ENCODE peak calls at places on chromosomes 3 and 15, in eight cellular contexts. D is effector memory CD4-positive, alpha-beta T cell; Q is CD4-positive, alpha-beta memory T cell; Z is substantia nigra; V is A549; M is left ventricle myocardium inferior; R is ovary; L is spleen. H is an unnamed sample.

GRCh38 chr15:57031605-57032004 is 113.2 kb downstream of the TCF12 start:
- DNase-seq in R (peak; percentile 37), Q (no peak), M (no peak), Z (no peak), D (no peak), L (no peak), V (no peak), H (no peak)

GRCh38 chr3:184874709-184875644 is 63.0 kb downstream of the VPS8 start:
- DNase-seq in V (peak; percentile 5), M (no peak), R (no peak), D (no peak), Z (no peak), L (no peak), Q (no peak), H (no peak)

GRCh38 chr3:25904248-25904647 is 114.4 kb downstream of the OXSM start:
- DNase-seq in R (no peak), V (no peak), Z (no peak), Q (no peak), L (no peak), M (no peak), D (no peak), H (no peak)

GRCh38 chr3:131224886-131225550 is 156.6 kb upstream of the NUDT16 start:
- DNase-seq in L (no peak), M (no peak), Q (no peak), R (no peak), V (no peak), Z (no peak), D (no peak), H (no peak)

GRCh38 chr15:31145271-31145911 is 43.9 kb upstream of the TRPM1 start:
- DNase-seq in Q (no peak), R (no peak), M (no peak), L (no peak), V (no peak), D (no peak), Z (no peak), H (no peak)

GRCh38 chr3:184227481-184227935 is 1.9 kb upstream of the VWA5B2 start:
- DNase-seq in L (no peak), Z (no peak), V (peak; percentile 71), M (no peak), Q (peak; percentile 52), R (no peak), D (peak; percentile 25), H (no peak)

GRCh38 chr3:7289113-7289512 is 428.2 kb downstream of the GRM7 start:
- DNase-seq in V (no peak), R (no peak), L (no peak), D (no peak), M (no peak), Z (no peak), Q (no peak), H (no peak)

GRCh38 chr3:160485931-160486330 is 36.3 kb upstream of the TRIM59 start:
- DNase-seq in Q (no peak), Z (no peak), L (no peak), R (no peak), V (peak; percentile 15), M (no peak), D (no peak), H (no peak)

GRCh38 chr15:95162967-95163531 is 931.7 kb downstream of the MCTP2 start:
- DNase-seq in Q (no peak), M (no peak), D (no peak), R (no peak), Z (no peak), L (no peak), V (no peak), H (peak; percentile 2)

GRCh38 chr3:46378426-46378942 is 7.7 kb downstream of the CCR5 start:
- DNase-seq in R (peak; percentile 36), V (peak; percentile 45), Q (peak; percentile 49), Z (peak; percentile 40), L (peak; percentile 91), M (peak; percentile 46), D (peak; percentile 44), H (peak; percentile 71)

GRCh38 chr3:170491901-170492300 is 73.2 kb downstream of the CLDN11 start:
- DNase-seq in R (no peak), Z (no peak), L (no peak), V (no peak), Q (no peak), D (no peak), M (no peak), H (no peak)

GRCh38 chr3:136350132-136350531 is 100.0 kb downstream of the PCCB start:
- DNase-seq in M (no peak), L (no peak), V (no peak), R (peak; percentile 71), Z (no peak), D (no peak), Q (no peak), H (peak; percentile 75)

GRCh38 chr3:120908803-120909601 is 997 bp downstream of the STXBP5L start:
- DNase-seq in D (no peak), V (no peak), R (peak; percentile 55), Z (no peak), M (no peak), Q (no peak), L (no peak), H (peak; percentile 58)

GRCh38 chr15:38354321-38354929 is 99.5 kb upstream of the FAM98B start:
- DNase-seq in R (peak; percentile 66), M (peak; percentile 17), Q (peak; percentile 44), Z (peak; percentile 20), L (no peak), V (peak; percentile 20), D (peak; percentile 30), H (peak; percentile 68)

GRCh38 chr15:92677998-92678397 is 22.4 kb upstream of the FAM174B start:
- DNase-seq in Z (no peak), D (no peak), R (no peak), M (no peak), Q (no peak), L (no peak), V (no peak), H (peak; percentile 42)

GRCh38 chr3:33729993-33730392 is 11.9 kb upstream of the CLASP2 start:
- DNase-seq in D (no peak), M (no peak), L (no peak), Q (no peak), Z (no peak), V (no peak), R (no peak), H (no peak)

GRCh38 chr3:63051920-63052319 is 176.7 kb upstream of the CADPS start:
- DNase-seq in V (no peak), Z (no peak), D (no peak), M (no peak), L (no peak), Q (no peak), R (no peak), H (no peak)

GRCh38 chr3:101675709-101676218 is 1.2 kb downstream of the ZBTB11 start:
- DNase-seq in D (no peak), Q (no peak), L (peak; percentile 86), Z (no peak), V (no peak), M (no peak), R (peak; percentile 60), H (peak; percentile 61)

GRCh38 chr3:126607214-126607908 is 47.6 kb downstream of the TXNRD3 start:
- DNase-seq in M (no peak), V (no peak), Q (no peak), L (no peak), Z (no peak), D (no peak), R (no peak), H (no peak)

GRCh38 chr15:66151809-66152208 is 101.7 kb downstream of the MEGF11 start:
- DNase-seq in D (no peak), M (peak; percentile 16), L (peak; percentile 20), Q (no peak), V (no peak), R (no peak), Z (no peak), H (no peak)

GRCh38 chr3:61701019-61701418 is 139.6 kb downstream of the PTPRG start:
- DNase-seq in V (no peak), M (no peak), L (no peak), D (no peak), R (no peak), Q (no peak), Z (no peak), H (no peak)
- H3K27ac ChIP-seq in V (no peak overlapping the region), M (no peak overlapping the region), L (no peak overlapping the region), D (no peak overlapping the region), R (no peak overlapping the region), Q (no peak overlapping the region), Z (no peak overlapping the region), H (no peak overlapping the region)

DNA sequence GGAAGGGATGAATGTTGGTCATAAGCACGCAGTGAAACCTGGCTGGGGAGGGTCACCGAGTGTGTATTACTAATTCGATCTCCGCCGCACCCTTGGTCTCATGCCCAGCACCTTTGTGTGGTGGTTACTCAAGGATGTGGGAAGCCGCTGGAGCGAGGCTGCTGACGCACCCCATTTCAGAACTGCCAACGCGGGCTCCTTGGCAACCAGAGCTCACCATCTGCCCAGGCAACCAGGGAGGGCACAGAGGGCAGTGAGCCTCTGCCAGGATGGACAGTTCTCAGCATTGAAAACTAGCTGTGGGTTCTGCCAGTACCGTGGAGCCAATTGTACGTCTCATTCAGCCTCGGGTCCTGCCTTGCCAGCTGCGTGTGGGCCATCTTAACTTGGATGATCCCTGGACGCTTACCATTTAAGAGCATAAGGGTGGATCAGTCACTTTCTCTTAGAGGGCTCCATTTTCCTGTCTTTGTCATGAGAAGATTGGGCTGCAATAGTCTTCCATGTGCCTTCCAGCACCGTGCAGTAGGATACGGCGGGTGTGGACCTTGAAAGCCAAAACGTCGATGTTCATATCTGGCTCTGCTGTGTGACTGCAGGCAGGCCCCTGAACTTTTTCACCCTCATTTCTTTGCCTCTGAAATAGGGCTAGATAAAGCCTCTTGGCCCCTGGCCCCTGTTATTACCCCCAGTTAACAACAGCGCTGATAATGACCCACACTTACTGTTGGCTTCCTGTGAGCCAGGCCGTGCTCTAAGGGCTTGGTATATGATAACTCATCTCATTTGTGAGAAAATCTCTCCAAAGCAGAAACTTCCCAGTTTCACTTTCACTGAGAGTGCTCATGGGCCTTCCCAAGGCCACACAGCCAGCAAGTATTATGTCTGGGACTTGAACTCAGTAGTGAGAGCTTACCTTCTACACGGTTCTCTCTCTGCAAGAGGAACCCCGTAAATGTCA is 238.8 kb downstream of the OPA1 start:
- DNase-seq in Q (no peak), Z (no peak), V (no peak), M (no peak), R (no peak), L (no peak), D (no peak), H (peak; percentile 55)
- H3K27ac ChIP-seq in Q (no peak overlapping the region), Z (no peak overlapping the region), V (no peak overlapping the region), M (peak overlapping the region; percentile 72), R (no peak overlapping the region), L (peak overlapping the region; percentile 80), D (no peak overlapping the region), H (no peak overlapping the region)

GRCh38 chr3:61903931-61904657 is 342.7 kb downstream of the PTPRG start:
- DNase-seq in Q (no peak), V (no peak), D (no peak), Z (no peak), L (no peak), M (peak; percentile 27), R (no peak), H (no peak)
- H3K27ac ChIP-seq in Q (no peak overlapping the region), V (no peak overlapping the region), D (no peak overlapping the region), Z (no peak overlapping the region), L (no peak overlapping the region), M (peak overlapping the region; percentile 67), R (peak overlapping the region; percentile 64), H (no peak overlapping the region)

DNA sequence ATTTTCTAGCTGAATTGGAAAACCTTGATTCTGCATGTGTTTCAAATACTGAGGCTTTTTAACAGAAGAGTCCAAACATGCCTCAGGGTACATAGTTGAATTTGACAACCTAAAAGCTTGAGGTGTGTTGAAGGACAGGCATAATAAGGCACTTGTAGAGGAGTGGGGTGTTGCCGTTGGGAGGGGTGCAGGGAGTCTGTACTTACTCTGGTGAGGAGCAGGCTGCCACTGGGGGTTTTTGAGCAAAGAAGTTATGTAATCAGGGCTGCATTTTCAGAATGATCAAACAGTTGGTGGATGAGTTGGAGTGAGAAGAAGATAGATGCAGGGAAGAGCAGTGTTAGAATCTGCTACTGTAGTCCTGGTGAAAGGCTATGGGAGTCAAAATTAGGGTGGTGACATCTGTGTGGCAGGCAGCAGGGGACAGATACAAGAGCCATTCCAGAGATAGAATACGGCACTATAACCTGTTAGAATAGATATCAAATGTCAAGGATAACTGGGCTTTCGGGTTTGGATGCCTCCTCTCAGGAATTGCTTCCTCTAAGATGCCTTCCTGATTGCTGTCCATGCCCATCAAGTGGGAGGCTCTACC is 161.6 kb downstream of the GHSR start:
- DNase-seq in R (no peak), V (no peak), L (no peak), M (no peak), Q (no peak), Z (no peak), D (no peak), H (no peak)
- H3K27ac ChIP-seq in R (no peak overlapping the region), V (peak overlapping the region; percentile 41), L (no peak overlapping the region), M (peak overlapping the region; percentile 87), Q (no peak overlapping the region), Z (no peak overlapping the region), D (no peak overlapping the region), H (no peak overlapping the region)